ENCODE peak calls at places on chromosomes 3 and 15, in eight cellular contexts. One of them, this sample, is unnamed.

GRCh38 chr3:116836286-116836685 is 126.7 kb downstream of the TUSC7 start:
- DNase-seq in brain microvascular endothelial cell: peak; percentile 11
- DNase-seq in Peyer's patch: no peak
- DNase-seq in HuH-7: no peak
- DNase-seq in AG09309: no peak
- DNase-seq in colonic mucosa: no peak
- DNase-seq in NCI-H524: no peak
- DNase-seq in NCI-H2227 treated with DMSO at 0.1 percent for 48 hours: no peak
- DNase-seq in this sample: no peak

GRCh38 chr3:122355612-122356011 is 27.4 kb downstream of the MIX23 start:
- DNase-seq in HuH-7: no peak
- DNase-seq in NCI-H2227 treated with DMSO at 0.1 percent for 48 hours: peak; percentile 0
- DNase-seq in NCI-H524: no peak
- DNase-seq in brain microvascular endothelial cell: no peak
- DNase-seq in AG09309: no peak
- DNase-seq in colonic mucosa: no peak
- DNase-seq in Peyer's patch: no peak
- DNase-seq in this sample: no peak

GRCh38 chr3:197520311-197521276 is 35.2 kb downstream of the BDH1 start:
- DNase-seq in colonic mucosa: peak; percentile 92
- DNase-seq in brain microvascular endothelial cell: peak; percentile 58
- DNase-seq in Peyer's patch: peak; percentile 91
- DNase-seq in HuH-7: peak; percentile 95
- DNase-seq in AG09309: no peak
- DNase-seq in NCI-H2227 treated with DMSO at 0.1 percent for 48 hours: peak; percentile 71
- DNase-seq in NCI-H524: peak; percentile 99
- DNase-seq in this sample: peak; percentile 37

GRCh38 chr15:101054991-101055390 is 135.8 kb downstream of the LRRK1 start:
- DNase-seq in NCI-H2227 treated with DMSO at 0.1 percent for 48 hours: no peak
- DNase-seq in HuH-7: no peak
- DNase-seq in NCI-H524: no peak
- DNase-seq in colonic mucosa: no peak
- DNase-seq in Peyer's patch: no peak
- DNase-seq in brain microvascular endothelial cell: no peak
- DNase-seq in AG09309: no peak
- DNase-seq in this sample: no peak

GRCh38 chr3:186598108-186598784 is 14.6 kb upstream of the AHSG start:
- DNase-seq in Peyer's patch: no peak
- DNase-seq in brain microvascular endothelial cell: no peak
- DNase-seq in AG09309: no peak
- DNase-seq in NCI-H524: no peak
- DNase-seq in HuH-7: no peak
- DNase-seq in NCI-H2227 treated with DMSO at 0.1 percent for 48 hours: no peak
- DNase-seq in colonic mucosa: no peak
- DNase-seq in this sample: no peak

GRCh38 chr3:116140100-116140689 is 305.1 kb downstream of the LSAMP start:
- DNase-seq in NCI-H524: peak; percentile 77
- DNase-seq in colonic mucosa: no peak
- DNase-seq in NCI-H2227 treated with DMSO at 0.1 percent for 48 hours: peak; percentile 54
- DNase-seq in Peyer's patch: no peak
- DNase-seq in AG09309: no peak
- DNase-seq in HuH-7: no peak
- DNase-seq in brain microvascular endothelial cell: no peak
- DNase-seq in this sample: no peak

GRCh38 chr15:101781927-101782326 is 21.4 kb upstream of the OR4F6 start:
- DNase-seq in brain microvascular endothelial cell: no peak
- DNase-seq in NCI-H524: no peak
- DNase-seq in AG09309: no peak
- DNase-seq in HuH-7: no peak
- DNase-seq in NCI-H2227 treated with DMSO at 0.1 percent for 48 hours: no peak
- DNase-seq in Peyer's patch: no peak
- DNase-seq in colonic mucosa: no peak
- DNase-seq in this sample: no peak

GRCh38 chr3:77159182-77159581 is 119.3 kb downstream of the ROBO2 start:
- DNase-seq in brain microvascular endothelial cell: no peak
- DNase-seq in NCI-H2227 treated with DMSO at 0.1 percent for 48 hours: no peak
- DNase-seq in NCI-H524: peak; percentile 19
- DNase-seq in AG09309: no peak
- DNase-seq in colonic mucosa: no peak
- DNase-seq in HuH-7: peak; percentile 4
- DNase-seq in Peyer's patch: no peak
- DNase-seq in this sample: no peak

GRCh38 chr3:192408007-192408655 is 319.2 kb downstream of the FGF12 start:
- DNase-seq in NCI-H524: no peak
- DNase-seq in HuH-7: peak; percentile 33
- DNase-seq in colonic mucosa: no peak
- DNase-seq in Peyer's patch: no peak
- DNase-seq in AG09309: no peak
- DNase-seq in NCI-H2227 treated with DMSO at 0.1 percent for 48 hours: no peak
- DNase-seq in brain microvascular endothelial cell: no peak
- DNase-seq in this sample: no peak

GRCh38 chr3:60048447-60048848 is 998.6 kb upstream of the CFAP20DC start:
- DNase-seq in colonic mucosa: no peak
- DNase-seq in AG09309: no peak
- DNase-seq in HuH-7: no peak
- DNase-seq in NCI-H524: no peak
- DNase-seq in Peyer's patch: no peak
- DNase-seq in brain microvascular endothelial cell: no peak
- DNase-seq in NCI-H2227 treated with DMSO at 0.1 percent for 48 hours: no peak
- DNase-seq in this sample: no peak